ENCODE peak calls at places on chromosome 1, in eight cellular contexts. One of them, this sample, is unnamed.

GRCh38 chr1:90149101-90149500 is 154.2 kb downstream of the ZNF326 start:
- DNase-seq in lower lobe of right lung: no peak
- DNase-seq in hepatic stellate cell: no peak
- DNase-seq in fibroblast of mammary gland: no peak
- DNase-seq in NCI-H2029 treated with DMSO at 0.1 percent for 48 hours: no peak
- DNase-seq in NCI-H460: no peak
- DNase-seq in Right ventricle myocardium superior: no peak
- DNase-seq in Calu3: no peak
- DNase-seq in this sample: no peak

GRCh38 chr1:15341634-15342375 is 67.9 kb upstream of the EFHD2 start:
- DNase-seq in lower lobe of right lung: no peak
- DNase-seq in hepatic stellate cell: peak; percentile 64
- DNase-seq in fibroblast of mammary gland: peak; percentile 56
- DNase-seq in NCI-H2029 treated with DMSO at 0.1 percent for 48 hours: no peak
- DNase-seq in NCI-H460: no peak
- DNase-seq in Right ventricle myocardium superior: no peak
- DNase-seq in Calu3: no peak
- DNase-seq in this sample: no peak

GRCh38 chr1:223772771-223773160 is 60.4 kb downstream of the CAPN2 start:
- DNase-seq in lower lobe of right lung: no peak
- DNase-seq in hepatic stellate cell: no peak
- DNase-seq in fibroblast of mammary gland: no peak
- DNase-seq in NCI-H2029 treated with DMSO at 0.1 percent for 48 hours: no peak
- DNase-seq in NCI-H460: no peak
- DNase-seq in Right ventricle myocardium superior: no peak
- DNase-seq in Calu3: no peak
- DNase-seq in this sample: no peak

GRCh38 chr1:47871799-47872353 is 125.3 kb downstream of the TRABD2B start:
- DNase-seq in lower lobe of right lung: no peak
- DNase-seq in hepatic stellate cell: no peak
- DNase-seq in fibroblast of mammary gland: peak; percentile 37
- DNase-seq in NCI-H2029 treated with DMSO at 0.1 percent for 48 hours: no peak
- DNase-seq in NCI-H460: no peak
- DNase-seq in Right ventricle myocardium superior: no peak
- DNase-seq in Calu3: peak; percentile 70
- DNase-seq in this sample: no peak

GRCh38 chr1:186722711-186723309 is 42.6 kb upstream of the PTGS2 start:
- DNase-seq in lower lobe of right lung: no peak
- DNase-seq in hepatic stellate cell: peak; percentile 14
- DNase-seq in fibroblast of mammary gland: peak; percentile 59
- DNase-seq in NCI-H2029 treated with DMSO at 0.1 percent for 48 hours: no peak
- DNase-seq in NCI-H460: peak; percentile 68
- DNase-seq in Right ventricle myocardium superior: no peak
- DNase-seq in Calu3: peak; percentile 58
- DNase-seq in this sample: no peak

GRCh38 chr1:208089971-208090755 is 154.0 kb downstream of the PLXNA2 start:
- DNase-seq in lower lobe of right lung: no peak
- DNase-seq in hepatic stellate cell: peak; percentile 30
- DNase-seq in fibroblast of mammary gland: peak; percentile 17
- DNase-seq in NCI-H2029 treated with DMSO at 0.1 percent for 48 hours: no peak
- DNase-seq in NCI-H460: no peak
- DNase-seq in Right ventricle myocardium superior: peak; percentile 70
- DNase-seq in Calu3: no peak
- DNase-seq in this sample: no peak

GRCh38 chr1:209207701-209208286 is 375.7 kb upstream of the CAMK1G start:
- DNase-seq in lower lobe of right lung: peak; percentile 57
- DNase-seq in hepatic stellate cell: peak; percentile 53
- DNase-seq in fibroblast of mammary gland: peak; percentile 61
- DNase-seq in NCI-H2029 treated with DMSO at 0.1 percent for 48 hours: peak; percentile 6
- DNase-seq in NCI-H460: peak; percentile 33
- DNase-seq in Right ventricle myocardium superior: peak; percentile 74
- DNase-seq in Calu3: peak; percentile 55
- DNase-seq in this sample: peak; percentile 74

GRCh38 chr1:245611251-245611650 is 456.5 kb downstream of the KIF26B start:
- DNase-seq in lower lobe of right lung: no peak
- DNase-seq in hepatic stellate cell: no peak
- DNase-seq in fibroblast of mammary gland: no peak
- DNase-seq in NCI-H2029 treated with DMSO at 0.1 percent for 48 hours: no peak
- DNase-seq in NCI-H460: no peak
- DNase-seq in Right ventricle myocardium superior: no peak
- DNase-seq in Calu3: no peak
- DNase-seq in this sample: no peak

GRCh38 chr1:243712890-243713425 is 137.1 kb downstream of the AKT3 start:
- DNase-seq in lower lobe of right lung: no peak
- DNase-seq in hepatic stellate cell: no peak
- DNase-seq in fibroblast of mammary gland: peak; percentile 19
- DNase-seq in NCI-H2029 treated with DMSO at 0.1 percent for 48 hours: no peak
- DNase-seq in NCI-H460: no peak
- DNase-seq in Right ventricle myocardium superior: no peak
- DNase-seq in Calu3: no peak
- DNase-seq in this sample: no peak

GRCh38 chr1:170176772-170177171 is 31.0 kb downstream of the NTMT2 start:
- DNase-seq in lower lobe of right lung: no peak
- DNase-seq in hepatic stellate cell: no peak
- DNase-seq in fibroblast of mammary gland: no peak
- DNase-seq in NCI-H2029 treated with DMSO at 0.1 percent for 48 hours: no peak
- DNase-seq in NCI-H460: no peak
- DNase-seq in Right ventricle myocardium superior: no peak
- DNase-seq in Calu3: no peak
- DNase-seq in this sample: no peak

GRCh38 chr1:208475951-208476824 is 232.0 kb upstream of the PLXNA2 start:
- DNase-seq in lower lobe of right lung: no peak
- DNase-seq in hepatic stellate cell: no peak
- DNase-seq in fibroblast of mammary gland: no peak
- DNase-seq in NCI-H2029 treated with DMSO at 0.1 percent for 48 hours: peak; percentile 51
- DNase-seq in NCI-H460: peak; percentile 12
- DNase-seq in Right ventricle myocardium superior: no peak
- DNase-seq in Calu3: no peak
- DNase-seq in this sample: peak; percentile 45

This sample was measured in left cardiac atrium.